ENCODE peak calls at places on chromosomes 5 and 9, in four cellular contexts. I, K, V and G are unnamed samples.

GRCh38 chr5:95718738-95719137 is 12.4 kb upstream of the RHOBTB3 start:
- DNase-seq in I (no peak), K (no peak), V (no peak), G (no peak)

GRCh38 chr9:76593011-76593347 is 134.0 kb downstream of the GCNT1 start:
- DNase-seq in I (no peak), K (no peak), V (no peak), G (no peak)

GRCh38 chr9:134895103-134895502 is 14.5 kb downstream of the FCN2 start:
- DNase-seq in I (no peak), K (peak), V (no peak), G (no peak)

GRCh38 chr5:169299651-169300467 is 1.1 kb downstream of the SLIT3 start:
- DNase-seq in I (peak), K (no peak), V (peak), G (no peak)

GRCh38 chr5:161614342-161614741 is 67.8 kb upstream of the GABRB2 start:
- DNase-seq in I (no peak), K (no peak), V (no peak), G (no peak)

GRCh38 chr5:179274321-179275315 is 70.6 kb downstream of the ADAMTS2 start:
- DNase-seq in I (no peak), K (no peak), V (no peak), G (no peak)

GRCh38 chr5:37029436-37029835 is 152.9 kb downstream of the NIPBL start:
- DNase-seq in I (no peak), K (no peak), V (no peak), G (no peak)

GRCh38 chr5:132257131-132258101 is at the start of gene PDLIM4:
- DNase-seq in I (peak), K (no peak), V (peak), G (peak)

GRCh38 chr5:179836225-179837019 is 15.7 kb downstream of the SQSTM1 start:
- DNase-seq in I (no peak), K (peak), V (no peak), G (peak)

GRCh38 chr5:174319551-174319950 is 274.0 kb downstream of the NSG2 start:
- DNase-seq in I (no peak), K (no peak), V (no peak), G (no peak)

GRCh38 chr9:114016101-114016500 is 62.0 kb downstream of the AMBP start:
- DNase-seq in I (no peak), K (no peak), V (no peak), G (no peak)

GRCh38 chr5:67896312-67896985 is 319.1 kb upstream of the PIK3R1 start:
- DNase-seq in I (no peak), K (no peak), V (no peak), G (no peak)

GRCh38 chr9:98222885-98223640 is 30.6 kb upstream of the CORO2A start:
- DNase-seq in I (no peak), K (peak), V (no peak), G (peak)

GRCh38 chr5:139600336-139600949 is 39.3 kb downstream of the UBE2D2 start:
- DNase-seq in I (no peak), K (peak), V (no peak), G (peak)

GRCh38 chr5:3595102-3595961 is at the start of gene IRX1:
- DNase-seq in I (peak), K (no peak), V (no peak), G (no peak)

GRCh38 chr5:91598216-91598615 is 215.1 kb upstream of the ARRDC3 start:
- DNase-seq in I (no peak), K (no peak), V (no peak), G (no peak)

GRCh38 chr5:93995126-93995621 is 253.8 kb upstream of the POU5F2 start:
- DNase-seq in I (no peak), K (no peak), V (no peak), G (peak)

GRCh38 chr5:13480834-13481233 is 463.7 kb downstream of the DNAH5 start:
- DNase-seq in I (no peak), K (no peak), V (no peak), G (no peak)

GRCh38 chr5:28217695-28218094 is 1179.3 kb upstream of the CDH9 start:
- DNase-seq in I (no peak), K (no peak), V (no peak), G (no peak)

GRCh38 chr5:80191991-80192398 is 63.9 kb downstream of the SERINC5 start:
- DNase-seq in I (peak), K (no peak), V (no peak), G (no peak)

GRCh38 chr9:93365427-93366118 is 85.9 kb upstream of the FAM120A start:
- DNase-seq in I (peak), K (no peak), V (no peak), G (no peak)

GRCh38 chr9:108297025-108297424 is 558.8 kb downstream of the ACTL7B start:
- DNase-seq in I (no peak), K (peak), V (no peak), G (peak)

GRCh38 chr9:104658496-104659195 is 35.7 kb upstream of the OR13D1 start:
- DNase-seq in I (no peak), K (no peak), V (no peak), G (no peak)

GRCh38 chr9:33946779-33947535 is 101.7 kb downstream of the UBAP2 start:
- DNase-seq in I (no peak), K (peak), V (no peak), G (peak)

GRCh38 chr9:97958812-97959511 is 21.0 kb upstream of the HEMGN start:
- DNase-seq in I (no peak), K (peak), V (no peak), G (peak)

GRCh38 chr9:130634801-130635200 is 29.6 kb upstream of the PRDM12 start:
- DNase-seq in I (no peak), K (no peak), V (no peak), G (no peak)

GRCh38 chr9:133144142-133144886 is 19.4 kb downstream of the GBGT1 start:
- DNase-seq in I (peak), K (peak), V (peak), G (peak)

DNA sequence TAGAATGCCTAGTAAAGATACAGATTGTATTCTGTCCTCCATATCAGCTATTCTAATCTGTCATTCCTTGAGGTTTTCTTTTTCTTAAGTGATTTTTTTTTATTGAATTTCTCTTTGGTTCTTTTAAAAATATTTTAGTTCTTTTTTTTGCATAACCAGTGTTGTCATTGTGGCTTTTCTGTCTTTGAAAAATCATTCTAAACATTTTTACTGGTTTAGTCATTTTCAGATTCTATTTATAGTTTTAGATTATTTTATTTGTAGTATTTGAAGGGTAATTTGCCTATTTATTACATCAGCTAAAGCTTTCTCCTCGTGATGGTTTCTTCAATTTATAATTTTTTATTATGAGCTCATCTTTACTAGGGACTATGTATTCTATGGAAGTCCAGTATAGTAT is 78.1 kb downstream of the NDUFAF2 start:
- DNase-seq in I (no peak), K (peak), V (no peak), G (peak)
- H4K91ac ChIP-seq in I (no peak), K (no peak), V (no peak), G (no peak)

GRCh38 chr9:72205513-72205912 is 56.3 kb downstream of the GDA start:
- DNase-seq in I (no peak), K (no peak), V (no peak), G (no peak)

GRCh38 chr9:72200452-72200851 is 51.2 kb downstream of the GDA start:
- DNase-seq in I (no peak), K (no peak), V (no peak), G (no peak)

GRCh38 chr9:72207278-72207677 is 58.0 kb downstream of the GDA start:
- DNase-seq in I (no peak), K (no peak), V (no peak), G (no peak)

GRCh38 chr9:72204062-72204461 is 54.8 kb downstream of the GDA start:
- DNase-seq in I (no peak), K (no peak), V (no peak), G (no peak)

DNA sequence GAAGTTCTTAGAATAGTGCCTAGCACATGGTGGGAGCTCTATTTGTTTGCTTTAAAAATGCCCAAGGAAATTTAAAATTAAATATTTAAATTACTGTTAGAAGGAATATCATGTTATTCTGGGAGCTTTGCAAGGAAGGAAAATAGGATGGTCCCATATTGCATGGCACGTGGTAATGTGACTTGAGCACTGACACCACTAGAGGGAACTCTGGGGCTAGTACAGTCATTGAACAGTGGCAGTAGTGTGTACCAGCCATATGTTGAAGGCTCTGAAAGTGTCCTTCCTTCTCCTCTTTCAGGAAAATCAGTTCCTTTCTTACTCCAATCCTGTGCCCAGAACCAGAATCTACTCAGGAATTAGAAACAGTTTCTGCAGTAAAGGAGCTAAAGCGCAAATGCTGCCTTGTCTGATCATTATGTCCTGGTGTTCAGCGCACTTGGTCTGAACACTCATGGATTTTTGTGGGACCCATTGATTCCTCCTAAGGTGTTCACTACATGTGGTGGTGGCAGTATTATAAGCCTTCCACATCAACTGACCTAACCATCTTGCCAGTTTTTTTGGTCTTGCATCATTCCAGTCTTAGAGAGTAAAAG is 54.1 kb downstream of the GDA start:
- DNase-seq in I (peak), K (peak), V (no peak), G (peak)
- H2AFZ ChIP-seq in I (no peak), K (no peak), V (no peak), G (no peak)

DNA sequence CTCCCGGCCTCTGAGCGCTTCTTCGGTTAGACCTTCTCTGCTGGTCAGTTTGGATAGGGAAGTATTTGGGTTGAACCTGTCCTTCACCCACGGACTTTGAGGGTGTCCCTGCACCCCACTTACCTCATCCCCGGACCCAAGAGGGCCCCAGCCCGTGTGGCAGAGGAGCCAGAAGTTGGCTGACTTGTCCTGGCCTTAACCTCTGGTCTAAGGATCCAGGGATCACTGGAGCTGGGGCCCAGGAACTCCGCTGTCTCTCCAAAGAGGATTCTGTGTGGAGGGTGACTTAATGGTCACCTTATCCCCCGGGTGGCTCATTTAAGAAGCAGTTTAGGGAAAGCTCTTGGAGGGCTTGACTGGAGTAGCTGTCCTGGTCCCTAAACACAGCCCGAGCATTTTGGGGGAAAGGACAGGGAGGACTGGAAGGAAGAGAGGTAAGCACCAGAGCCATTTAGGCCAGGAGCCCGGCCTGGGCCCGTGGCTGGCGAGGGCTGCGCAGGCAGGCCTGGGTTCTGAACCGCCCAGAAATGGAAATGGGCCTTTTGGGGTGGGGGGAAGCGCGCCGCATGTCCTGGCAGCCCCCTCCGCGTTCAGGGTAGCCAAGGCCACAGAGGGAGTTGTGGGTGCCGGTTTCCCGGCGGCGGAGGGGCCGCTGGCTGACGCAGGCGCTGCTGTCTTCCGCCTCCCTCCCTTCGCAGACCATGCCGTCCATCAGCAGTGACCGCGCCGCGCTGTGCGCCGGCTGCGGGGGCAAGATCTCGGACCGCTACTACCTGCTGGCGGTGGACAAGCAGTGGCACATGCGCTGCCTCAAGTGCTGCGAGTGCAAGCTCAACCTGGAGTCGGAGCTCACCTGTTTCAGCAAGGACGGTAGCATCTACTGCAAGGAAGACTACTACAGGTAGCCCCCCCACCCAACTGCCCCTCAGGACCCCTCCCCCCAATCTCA is 2.0 kb downstream of the LHX2 start:
- DNase-seq in I (peak), K (no peak), V (no peak), G (no peak)
- H3K18ac ChIP-seq in I (no peak), K (no peak), V (peak), G (no peak)

GRCh38 chr9:137853392-137853995 is 24.1 kb upstream of the CACNA1B start:
- DNase-seq in I (no peak), K (no peak), V (no peak), G (no peak)

DNA sequence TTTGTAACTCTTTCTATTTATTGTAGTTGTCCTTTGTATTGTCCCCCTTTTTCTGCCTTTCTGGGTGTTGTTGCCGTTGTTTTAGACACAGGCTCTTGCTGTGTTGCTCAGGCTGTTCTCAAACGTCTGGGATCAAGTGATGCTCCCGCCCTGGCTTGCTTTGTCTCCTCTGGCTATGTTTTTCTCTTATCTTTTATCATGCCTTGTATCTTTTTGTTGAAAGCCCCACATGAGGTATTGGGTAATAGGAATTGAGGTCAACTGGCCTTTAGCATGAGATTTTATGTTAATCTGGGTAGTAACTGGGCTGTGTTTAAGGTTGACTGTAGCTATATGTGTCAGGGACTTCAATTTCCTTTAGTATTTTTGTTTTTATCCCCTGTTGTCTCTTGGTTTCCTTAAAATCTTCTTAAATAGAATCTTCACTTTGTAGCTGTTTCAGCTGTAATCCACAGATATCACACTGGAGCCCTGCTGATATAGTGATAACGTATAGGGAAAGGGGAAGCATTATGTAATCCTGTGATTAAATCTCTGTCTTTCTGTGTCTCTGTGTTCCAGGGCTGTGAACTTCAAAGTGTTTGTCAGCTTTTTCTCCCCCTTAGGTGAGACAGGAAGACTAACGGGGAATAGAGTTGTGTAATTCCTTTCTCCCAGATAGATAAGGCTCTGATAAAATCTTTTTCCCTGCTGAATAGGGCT is 25.9 kb upstream of the CACNA1B start:
- DNase-seq in I (no peak), K (no peak), V (no peak), G (no peak)
- H4K91ac ChIP-seq in I (no peak), K (no peak), V (no peak), G (no peak)

DNA sequence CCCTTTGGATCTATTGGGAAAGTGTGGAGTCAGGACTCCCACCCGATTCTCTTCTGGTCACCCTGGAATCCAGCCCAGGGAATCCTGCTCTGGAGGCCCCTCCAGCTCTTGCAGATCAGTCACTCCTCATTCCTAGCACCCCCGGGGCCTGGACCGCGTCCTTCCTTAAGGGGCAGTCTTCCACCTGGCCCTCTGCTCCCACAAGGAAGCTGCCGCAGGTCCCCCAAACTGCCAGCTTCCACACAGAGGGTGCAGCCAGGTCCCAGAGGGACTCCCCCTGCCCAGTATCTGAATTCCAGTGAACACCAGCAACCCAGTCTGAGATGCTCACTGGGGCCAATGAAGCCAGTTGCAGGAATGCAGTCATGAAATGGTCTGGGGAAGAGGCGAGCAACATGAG is 170.2 kb downstream of the GADD45G start:
- DNase-seq in I (no peak), K (no peak), V (no peak), G (no peak)
- H2AFZ ChIP-seq in I (no peak), K (no peak), V (no peak), G (no peak)